ENCODE peak calls at places on chromosomes 7 and 10, in nine cellular contexts. T is NCI-H1092; X is stimulated activated CD4-positive, alpha-beta T cell treated with anti-CD3 and anti-CD28 coated beads, Interleukin-1b, Interleukin-23, amount 100 ng/mL, for 48 hours; D is activated T-cell treated with anti-CD3 and anti-CD28 coated beads for 4 hours; P is T-cell; R is HTR-8/SVneo; J is fibroblast of lung; S is GM04503; L is NCI-H460. Q is an unnamed sample.

GRCh38 chr10:97065686-97066679 is 119.8 kb downstream of the SLIT1 start:
- DNase-seq in L (no peak), X (no peak), T (no peak), R (no peak), P (no peak), J (no peak), D (no peak), S (no peak), Q (no peak)

GRCh38 chr7:50436133-50436802 is 13.9 kb downstream of the FIGNL1 start:
- DNase-seq in S (no peak), T (no peak), D (no peak), L (no peak), J (peak; percentile 74), X (no peak), P (no peak), R (peak; percentile 13), Q (no peak)

GRCh38 chr10:120760246-120760645 is 90.9 kb upstream of the WDR11 start:
- DNase-seq in L (no peak), J (no peak), T (no peak), P (no peak), D (no peak), S (no peak), R (no peak), X (no peak), Q (no peak)

GRCh38 chr7:844043-844442 is 11.8 kb downstream of the SUN1 start:
- DNase-seq in L (no peak), J (no peak), P (no peak), X (no peak), D (no peak), T (no peak), S (no peak), R (no peak), Q (no peak)

GRCh38 chr7:35848728-35849127 is 47.9 kb downstream of the SEPTIN7 start:
- DNase-seq in T (no peak), R (no peak), L (no peak), J (no peak), D (no peak), X (no peak), S (no peak), P (no peak), Q (no peak)

GRCh38 chr7:113519447-113519846 is 399.4 kb downstream of the PPP1R3A start:
- DNase-seq in T (no peak), R (no peak), J (no peak), X (no peak), D (no peak), L (no peak), S (no peak), P (no peak), Q (no peak)

GRCh38 chr7:87687653-87688254 is 59.6 kb downstream of the RUNDC3B start:
- DNase-seq in D (no peak), X (no peak), S (no peak), P (no peak), T (no peak), J (no peak), L (no peak), R (no peak), Q (no peak)

GRCh38 chr7:133484135-133484534 is 231.3 kb downstream of the EXOC4 start:
- DNase-seq in X (peak; percentile 47), R (no peak), D (peak; percentile 3), S (no peak), J (no peak), L (no peak), P (peak; percentile 20), T (no peak), Q (no peak)

GRCh38 chr7:147411011-147411614 is 1179.5 kb upstream of the C7orf33 start:
- DNase-seq in J (no peak), P (no peak), D (no peak), L (no peak), T (no peak), X (no peak), S (no peak), R (no peak), Q (no peak)

GRCh38 chr7:34133983-34134782 is 228.8 kb downstream of the BMPER start:
- DNase-seq in J (peak; percentile 81), D (no peak), S (no peak), R (peak; percentile 62), P (no peak), L (peak; percentile 61), X (peak; percentile 12), T (peak; percentile 57), Q (peak; percentile 65)

GRCh38 chr7:132180481-132180880 is 395.8 kb downstream of the PLXNA4 start:
- DNase-seq in T (no peak), X (no peak), J (no peak), L (no peak), S (no peak), D (no peak), P (no peak), R (no peak), Q (no peak)

GRCh38 chr7:148021507-148022045 is 569.0 kb upstream of the C7orf33 start:
- DNase-seq in X (no peak), D (no peak), T (no peak), S (no peak), R (no peak), P (no peak), J (no peak), L (no peak), Q (no peak)

GRCh38 chr10:80927419-80928078 is 389.8 kb downstream of the SH2D4B start:
- DNase-seq in L (no peak), D (no peak), X (no peak), J (no peak), R (no peak), S (no peak), T (no peak), P (no peak), Q (no peak)

GRCh38 chr10:98400482-98400881 is 14.5 kb downstream of the PYROXD2 start:
- DNase-seq in S (no peak), T (no peak), R (no peak), L (no peak), J (peak; percentile 41), X (peak; percentile 42), D (no peak), P (no peak), Q (no peak)

GRCh38 chr7:127888411-127888810 is 142.8 kb downstream of the LRRC4 start:
- DNase-seq in L (no peak), T (no peak), D (no peak), J (no peak), S (no peak), R (no peak), P (no peak), X (no peak), Q (no peak)

GRCh38 chr10:35643976-35644799 is 2.1 kb upstream of the FZD8 start:
- DNase-seq in L (no peak), T (no peak), X (no peak), S (no peak), D (no peak), J (no peak), R (no peak), P (no peak), Q (no peak)

GRCh38 chr10:35422236-35422635 is 85.9 kb downstream of the CCNY start:
- DNase-seq in S (no peak), T (no peak), J (no peak), L (no peak), R (no peak), D (no peak), X (no peak), P (no peak), Q (no peak)

GRCh38 chr10:36888925-36889573 is 236.3 kb upstream of the ANKRD30A start:
- DNase-seq in X (peak; percentile 56), J (peak; percentile 3), L (peak; percentile 28), D (peak; percentile 10), R (peak; percentile 3), S (no peak), P (peak; percentile 9), T (peak; percentile 44), Q (peak; percentile 33)

GRCh38 chr10:126290232-126290631 is 98.0 kb downstream of the ADAM12 start:
- DNase-seq in R (no peak), T (no peak), D (no peak), S (no peak), L (no peak), X (no peak), P (no peak), J (no peak), Q (no peak)